ENCODE peak calls at places on chromosomes 11 and 22, in seven cellular contexts. One of them, this sample, is unnamed.

GRCh38 chr11:46296520-46297448 is 19.3 kb downstream of the CREB3L1 start:
- DNase-seq in iris pigment epithelial cell: peak; percentile 96
- DNase-seq in DMS79 treated with DMSO at 0.1 percent for 48 hours: peak; percentile 67
- DNase-seq in stimulated activated CD8-positive, alpha-beta memory T cell treated with anti-CD3 and anti-CD28 coated beads, Interleukin-7, amount 100 ng/mL, for 48 hours: no peak
- DNase-seq in Ammon's horn: no peak
- DNase-seq in IMR-90: peak; percentile 98
- DNase-seq in mesenteric fat pad: no peak
- DNase-seq in this sample: peak; percentile 97

GRCh38 chr22:46473896-46474557 is 63.4 kb downstream of the CELSR1 start:
- DNase-seq in iris pigment epithelial cell: no peak
- DNase-seq in DMS79 treated with DMSO at 0.1 percent for 48 hours: no peak
- DNase-seq in stimulated activated CD8-positive, alpha-beta memory T cell treated with anti-CD3 and anti-CD28 coated beads, Interleukin-7, amount 100 ng/mL, for 48 hours: no peak
- DNase-seq in Ammon's horn: no peak
- DNase-seq in IMR-90: no peak
- DNase-seq in mesenteric fat pad: no peak
- DNase-seq in this sample: no peak

GRCh38 chr22:44456661-44457412 is 41.2 kb downstream of the RTL6 start:
- DNase-seq in iris pigment epithelial cell: no peak
- DNase-seq in DMS79 treated with DMSO at 0.1 percent for 48 hours: no peak
- DNase-seq in stimulated activated CD8-positive, alpha-beta memory T cell treated with anti-CD3 and anti-CD28 coated beads, Interleukin-7, amount 100 ng/mL, for 48 hours: no peak
- DNase-seq in Ammon's horn: no peak
- DNase-seq in IMR-90: no peak
- DNase-seq in mesenteric fat pad: no peak
- DNase-seq in this sample: no peak

GRCh38 chr11:130323452-130324448 is 9.0 kb upstream of the ZBTB44 start:
- DNase-seq in iris pigment epithelial cell: peak; percentile 38
- DNase-seq in DMS79 treated with DMSO at 0.1 percent for 48 hours: no peak
- DNase-seq in stimulated activated CD8-positive, alpha-beta memory T cell treated with anti-CD3 and anti-CD28 coated beads, Interleukin-7, amount 100 ng/mL, for 48 hours: no peak
- DNase-seq in Ammon's horn: no peak
- DNase-seq in IMR-90: peak; percentile 29
- DNase-seq in mesenteric fat pad: no peak
- DNase-seq in this sample: peak; percentile 33

GRCh38 chr11:78660451-78660850 is 85.8 kb upstream of the NARS2 start:
- DNase-seq in iris pigment epithelial cell: peak; percentile 18
- DNase-seq in DMS79 treated with DMSO at 0.1 percent for 48 hours: no peak
- DNase-seq in stimulated activated CD8-positive, alpha-beta memory T cell treated with anti-CD3 and anti-CD28 coated beads, Interleukin-7, amount 100 ng/mL, for 48 hours: no peak
- DNase-seq in Ammon's horn: peak; percentile 29
- DNase-seq in IMR-90: no peak
- DNase-seq in mesenteric fat pad: no peak
- DNase-seq in this sample: no peak

GRCh38 chr22:40560551-40560950 is 76.0 kb downstream of the MRTFA start:
- DNase-seq in iris pigment epithelial cell: peak; percentile 60
- DNase-seq in DMS79 treated with DMSO at 0.1 percent for 48 hours: no peak
- DNase-seq in stimulated activated CD8-positive, alpha-beta memory T cell treated with anti-CD3 and anti-CD28 coated beads, Interleukin-7, amount 100 ng/mL, for 48 hours: peak; percentile 14
- DNase-seq in Ammon's horn: peak; percentile 63
- DNase-seq in IMR-90: peak; percentile 65
- DNase-seq in mesenteric fat pad: no peak
- DNase-seq in this sample: peak; percentile 11

GRCh38 chr22:19419086-19419463 is 12.5 kb downstream of the HIRA start:
- DNase-seq in iris pigment epithelial cell: no peak
- DNase-seq in DMS79 treated with DMSO at 0.1 percent for 48 hours: no peak
- DNase-seq in stimulated activated CD8-positive, alpha-beta memory T cell treated with anti-CD3 and anti-CD28 coated beads, Interleukin-7, amount 100 ng/mL, for 48 hours: no peak
- DNase-seq in Ammon's horn: no peak
- DNase-seq in IMR-90: no peak
- DNase-seq in mesenteric fat pad: no peak
- DNase-seq in this sample: no peak

GRCh38 chr11:14967581-14968214 is 4.5 kb downstream of the CALCA start:
- DNase-seq in iris pigment epithelial cell: no peak
- DNase-seq in DMS79 treated with DMSO at 0.1 percent for 48 hours: peak; percentile 82
- DNase-seq in stimulated activated CD8-positive, alpha-beta memory T cell treated with anti-CD3 and anti-CD28 coated beads, Interleukin-7, amount 100 ng/mL, for 48 hours: no peak
- DNase-seq in Ammon's horn: no peak
- DNase-seq in IMR-90: no peak
- DNase-seq in mesenteric fat pad: no peak
- DNase-seq in this sample: no peak

GRCh38 chr11:104435498-104435897 is 271.6 kb upstream of the PDGFD start:
- DNase-seq in iris pigment epithelial cell: no peak
- DNase-seq in DMS79 treated with DMSO at 0.1 percent for 48 hours: no peak
- DNase-seq in stimulated activated CD8-positive, alpha-beta memory T cell treated with anti-CD3 and anti-CD28 coated beads, Interleukin-7, amount 100 ng/mL, for 48 hours: no peak
- DNase-seq in Ammon's horn: no peak
- DNase-seq in IMR-90: no peak
- DNase-seq in mesenteric fat pad: no peak
- DNase-seq in this sample: no peak

GRCh38 chr11:2401436-2401984 is 960 bp downstream of the TSSC4 start:
- DNase-seq in iris pigment epithelial cell: no peak
- DNase-seq in DMS79 treated with DMSO at 0.1 percent for 48 hours: no peak
- DNase-seq in stimulated activated CD8-positive, alpha-beta memory T cell treated with anti-CD3 and anti-CD28 coated beads, Interleukin-7, amount 100 ng/mL, for 48 hours: no peak
- DNase-seq in Ammon's horn: no peak
- DNase-seq in IMR-90: no peak
- DNase-seq in mesenteric fat pad: no peak
- DNase-seq in this sample: no peak

GRCh38 chr22:46936378-46936916 is 174.0 kb downstream of the TBC1D22A start:
- DNase-seq in iris pigment epithelial cell: no peak
- DNase-seq in DMS79 treated with DMSO at 0.1 percent for 48 hours: no peak
- DNase-seq in stimulated activated CD8-positive, alpha-beta memory T cell treated with anti-CD3 and anti-CD28 coated beads, Interleukin-7, amount 100 ng/mL, for 48 hours: no peak
- DNase-seq in Ammon's horn: no peak
- DNase-seq in IMR-90: no peak
- DNase-seq in mesenteric fat pad: no peak
- DNase-seq in this sample: no peak

GRCh38 chr11:22276535-22276934 is 61.6 kb upstream of the SLC17A6 start:
- DNase-seq in iris pigment epithelial cell: no peak
- DNase-seq in DMS79 treated with DMSO at 0.1 percent for 48 hours: no peak
- DNase-seq in stimulated activated CD8-positive, alpha-beta memory T cell treated with anti-CD3 and anti-CD28 coated beads, Interleukin-7, amount 100 ng/mL, for 48 hours: no peak
- DNase-seq in Ammon's horn: no peak
- DNase-seq in IMR-90: no peak
- DNase-seq in mesenteric fat pad: no peak
- DNase-seq in this sample: no peak

GRCh38 chr22:46373166-46373565 is 37.7 kb downstream of the TRMU start:
- DNase-seq in iris pigment epithelial cell: no peak
- DNase-seq in DMS79 treated with DMSO at 0.1 percent for 48 hours: peak; percentile 30
- DNase-seq in stimulated activated CD8-positive, alpha-beta memory T cell treated with anti-CD3 and anti-CD28 coated beads, Interleukin-7, amount 100 ng/mL, for 48 hours: no peak
- DNase-seq in Ammon's horn: no peak
- DNase-seq in IMR-90: no peak
- DNase-seq in mesenteric fat pad: no peak
- DNase-seq in this sample: no peak

GRCh38 chr11:34749666-34750659 is 129.1 kb downstream of the EHF start:
- DNase-seq in iris pigment epithelial cell: peak; percentile 98
- DNase-seq in DMS79 treated with DMSO at 0.1 percent for 48 hours: peak; percentile 59
- DNase-seq in stimulated activated CD8-positive, alpha-beta memory T cell treated with anti-CD3 and anti-CD28 coated beads, Interleukin-7, amount 100 ng/mL, for 48 hours: no peak
- DNase-seq in Ammon's horn: peak; percentile 58
- DNase-seq in IMR-90: peak; percentile 68
- DNase-seq in mesenteric fat pad: no peak
- DNase-seq in this sample: peak; percentile 97

GRCh38 chr11:17985517-17985916 is 27.3 kb downstream of the SERGEF start:
- DNase-seq in iris pigment epithelial cell: peak; percentile 37
- DNase-seq in DMS79 treated with DMSO at 0.1 percent for 48 hours: peak; percentile 65
- DNase-seq in stimulated activated CD8-positive, alpha-beta memory T cell treated with anti-CD3 and anti-CD28 coated beads, Interleukin-7, amount 100 ng/mL, for 48 hours: no peak
- DNase-seq in Ammon's horn: peak; percentile 20
- DNase-seq in IMR-90: peak; percentile 51
- DNase-seq in mesenteric fat pad: no peak
- DNase-seq in this sample: peak; percentile 62

GRCh38 chr11:112439614-112440013 is 179.0 kb upstream of the PLET1 start:
- DNase-seq in iris pigment epithelial cell: no peak
- DNase-seq in DMS79 treated with DMSO at 0.1 percent for 48 hours: no peak
- DNase-seq in stimulated activated CD8-positive, alpha-beta memory T cell treated with anti-CD3 and anti-CD28 coated beads, Interleukin-7, amount 100 ng/mL, for 48 hours: no peak
- DNase-seq in Ammon's horn: no peak
- DNase-seq in IMR-90: no peak
- DNase-seq in mesenteric fat pad: no peak
- DNase-seq in this sample: no peak

GRCh38 chr11:98835336-98835735 is 185.4 kb upstream of the CNTN5 start:
- DNase-seq in iris pigment epithelial cell: no peak
- DNase-seq in DMS79 treated with DMSO at 0.1 percent for 48 hours: no peak
- DNase-seq in stimulated activated CD8-positive, alpha-beta memory T cell treated with anti-CD3 and anti-CD28 coated beads, Interleukin-7, amount 100 ng/mL, for 48 hours: no peak
- DNase-seq in Ammon's horn: no peak
- DNase-seq in IMR-90: no peak
- DNase-seq in mesenteric fat pad: no peak
- DNase-seq in this sample: no peak

GRCh38 chr11:19658344-19658743 is 54.3 kb upstream of the NAV2 start:
- DNase-seq in iris pigment epithelial cell: no peak
- DNase-seq in DMS79 treated with DMSO at 0.1 percent for 48 hours: no peak
- DNase-seq in stimulated activated CD8-positive, alpha-beta memory T cell treated with anti-CD3 and anti-CD28 coated beads, Interleukin-7, amount 100 ng/mL, for 48 hours: no peak
- DNase-seq in Ammon's horn: no peak
- DNase-seq in IMR-90: no peak
- DNase-seq in mesenteric fat pad: no peak
- DNase-seq in this sample: no peak

GRCh38 chr11:120577041-120577440 is 65.5 kb downstream of the GRIK4 start:
- DNase-seq in iris pigment epithelial cell: no peak
- DNase-seq in DMS79 treated with DMSO at 0.1 percent for 48 hours: no peak
- DNase-seq in stimulated activated CD8-positive, alpha-beta memory T cell treated with anti-CD3 and anti-CD28 coated beads, Interleukin-7, amount 100 ng/mL, for 48 hours: no peak
- DNase-seq in Ammon's horn: no peak
- DNase-seq in IMR-90: no peak
- DNase-seq in mesenteric fat pad: no peak
- DNase-seq in this sample: no peak

GRCh38 chr11:132379540-132379939 is 1009.1 kb downstream of the NTM start:
- DNase-seq in iris pigment epithelial cell: no peak
- DNase-seq in DMS79 treated with DMSO at 0.1 percent for 48 hours: no peak
- DNase-seq in stimulated activated CD8-positive, alpha-beta memory T cell treated with anti-CD3 and anti-CD28 coated beads, Interleukin-7, amount 100 ng/mL, for 48 hours: no peak
- DNase-seq in Ammon's horn: no peak
- DNase-seq in IMR-90: no peak
- DNase-seq in mesenteric fat pad: no peak
- DNase-seq in this sample: no peak

GRCh38 chr11:8566613-8567210 is 27.3 kb downstream of the STK33 start:
- DNase-seq in iris pigment epithelial cell: peak; percentile 46
- DNase-seq in DMS79 treated with DMSO at 0.1 percent for 48 hours: peak; percentile 57
- DNase-seq in stimulated activated CD8-positive, alpha-beta memory T cell treated with anti-CD3 and anti-CD28 coated beads, Interleukin-7, amount 100 ng/mL, for 48 hours: no peak
- DNase-seq in Ammon's horn: peak; percentile 3
- DNase-seq in IMR-90: peak; percentile 48
- DNase-seq in mesenteric fat pad: no peak
- DNase-seq in this sample: peak; percentile 68

GRCh38 chr11:83272627-83273026 is 13.5 kb downstream of the CCDC90B start:
- DNase-seq in iris pigment epithelial cell: peak; percentile 86
- DNase-seq in DMS79 treated with DMSO at 0.1 percent for 48 hours: no peak
- DNase-seq in stimulated activated CD8-positive, alpha-beta memory T cell treated with anti-CD3 and anti-CD28 coated beads, Interleukin-7, amount 100 ng/mL, for 48 hours: no peak
- DNase-seq in Ammon's horn: no peak
- DNase-seq in IMR-90: peak; percentile 82
- DNase-seq in mesenteric fat pad: no peak
- DNase-seq in this sample: peak; percentile 48

GRCh38 chr11:64134963-64135362 is 30.9 kb downstream of the MACROD1 start:
- DNase-seq in iris pigment epithelial cell: no peak
- DNase-seq in DMS79 treated with DMSO at 0.1 percent for 48 hours: peak; percentile 20
- DNase-seq in stimulated activated CD8-positive, alpha-beta memory T cell treated with anti-CD3 and anti-CD28 coated beads, Interleukin-7, amount 100 ng/mL, for 48 hours: no peak
- DNase-seq in Ammon's horn: no peak
- DNase-seq in IMR-90: no peak
- DNase-seq in mesenteric fat pad: no peak
- DNase-seq in this sample: no peak

This sample was measured in fibroblast of pulmonary artery.